ENCODE peak calls at places on chromosome 15, in six cellular contexts. One of them, this sample, is unnamed.

GRCh38 chr15:69491051-69491505 is 38.5 kb downstream of the RPLP1 start:
- DNase-seq in MCF 10A: no peak
- DNase-seq in AG10803: peak
- DNase-seq in CD4-positive, alpha-beta memory T cell: no peak
- DNase-seq in RWPE1: no peak
- DNase-seq in CD8-positive, alpha-beta memory T cell: no peak
- DNase-seq in this sample: peak

GRCh38 chr15:49145651-49146609 is 9.5 kb downstream of the COPS2 start:
- DNase-seq in CD8-positive, alpha-beta memory T cell: no peak
- DNase-seq in AG10803: peak
- DNase-seq in RWPE1: peak
- DNase-seq in MCF 10A: peak
- DNase-seq in CD4-positive, alpha-beta memory T cell: peak
- DNase-seq in this sample: peak

GRCh38 chr15:67253517-67254237 is 784 bp downstream of the AAGAB start:
- DNase-seq in RWPE1: peak
- DNase-seq in AG10803: peak
- DNase-seq in CD4-positive, alpha-beta memory T cell: no peak
- DNase-seq in MCF 10A: peak
- DNase-seq in CD8-positive, alpha-beta memory T cell: no peak
- DNase-seq in this sample: no peak

GRCh38 chr15:25846377-25846776 is 16.8 kb downstream of the ATP10A start:
- DNase-seq in AG10803: no peak
- DNase-seq in CD4-positive, alpha-beta memory T cell: peak
- DNase-seq in CD8-positive, alpha-beta memory T cell: no peak
- DNase-seq in MCF 10A: no peak
- DNase-seq in RWPE1: no peak
- DNase-seq in this sample: no peak

GRCh38 chr15:52067545-52067926 is 45.0 kb downstream of the BCL2L10 start:
- DNase-seq in AG10803: no peak
- DNase-seq in CD4-positive, alpha-beta memory T cell: no peak
- DNase-seq in CD8-positive, alpha-beta memory T cell: no peak
- DNase-seq in MCF 10A: no peak
- DNase-seq in RWPE1: no peak
- DNase-seq in this sample: no peak

GRCh38 chr15:88769161-88769971 is 33.9 kb upstream of the ACAN start:
- DNase-seq in CD4-positive, alpha-beta memory T cell: no peak
- DNase-seq in MCF 10A: no peak
- DNase-seq in AG10803: peak
- DNase-seq in RWPE1: no peak
- DNase-seq in CD8-positive, alpha-beta memory T cell: no peak
- DNase-seq in this sample: no peak

GRCh38 chr15:70236306-70237103 is 138.8 kb upstream of the TLE3 start:
- DNase-seq in MCF 10A: peak
- DNase-seq in CD4-positive, alpha-beta memory T cell: no peak
- DNase-seq in CD8-positive, alpha-beta memory T cell: no peak
- DNase-seq in RWPE1: peak
- DNase-seq in AG10803: peak
- DNase-seq in this sample: no peak

GRCh38 chr15:62782100-62782791 is 260.3 kb upstream of the TPM1 start:
- DNase-seq in CD8-positive, alpha-beta memory T cell: no peak
- DNase-seq in AG10803: peak
- DNase-seq in MCF 10A: peak
- DNase-seq in CD4-positive, alpha-beta memory T cell: no peak
- DNase-seq in RWPE1: peak
- DNase-seq in this sample: peak

GRCh38 chr15:88800026-88800425 is 3.2 kb upstream of the ACAN start:
- DNase-seq in CD4-positive, alpha-beta memory T cell: no peak
- DNase-seq in RWPE1: peak
- DNase-seq in CD8-positive, alpha-beta memory T cell: no peak
- DNase-seq in AG10803: peak
- DNase-seq in MCF 10A: peak
- DNase-seq in this sample: no peak

GRCh38 chr15:91491131-91491950 is 362.2 kb upstream of the SLCO3A1 start:
- DNase-seq in CD8-positive, alpha-beta memory T cell: peak
- DNase-seq in RWPE1: peak
- DNase-seq in AG10803: peak
- DNase-seq in CD4-positive, alpha-beta memory T cell: no peak
- DNase-seq in MCF 10A: peak
- DNase-seq in this sample: no peak

GRCh38 chr15:70935631-70936030 is 43.0 kb downstream of the LRRC49 start:
- DNase-seq in CD8-positive, alpha-beta memory T cell: no peak
- DNase-seq in CD4-positive, alpha-beta memory T cell: no peak
- DNase-seq in MCF 10A: no peak
- DNase-seq in RWPE1: no peak
- DNase-seq in AG10803: no peak
- DNase-seq in this sample: no peak

GRCh38 chr15:74893627-74894026 is 3.8 kb downstream of the MPI start:
- DNase-seq in MCF 10A: no peak
- DNase-seq in CD4-positive, alpha-beta memory T cell: peak
- DNase-seq in CD8-positive, alpha-beta memory T cell: no peak
- DNase-seq in RWPE1: no peak
- DNase-seq in AG10803: no peak
- DNase-seq in this sample: no peak

GRCh38 chr15:51303462-51303861 is 34.9 kb downstream of the CYP19A1 start:
- DNase-seq in AG10803: no peak
- DNase-seq in RWPE1: no peak
- DNase-seq in CD8-positive, alpha-beta memory T cell: no peak
- DNase-seq in MCF 10A: no peak
- DNase-seq in CD4-positive, alpha-beta memory T cell: no peak
- DNase-seq in this sample: no peak

GRCh38 chr15:84981711-84982300 is at the start of gene PDE8A:
- DNase-seq in RWPE1: peak
- DNase-seq in CD4-positive, alpha-beta memory T cell: peak
- DNase-seq in CD8-positive, alpha-beta memory T cell: peak
- DNase-seq in MCF 10A: peak
- DNase-seq in AG10803: peak
- DNase-seq in this sample: peak

GRCh38 chr15:54719325-54719724 is 477.4 kb downstream of the RSL24D1 start:
- DNase-seq in CD8-positive, alpha-beta memory T cell: no peak
- DNase-seq in MCF 10A: no peak
- DNase-seq in RWPE1: no peak
- DNase-seq in CD4-positive, alpha-beta memory T cell: no peak
- DNase-seq in AG10803: no peak
- DNase-seq in this sample: no peak

GRCh38 chr15:79243723-79244122 is 38.8 kb upstream of the ANKRD34C start:
- DNase-seq in AG10803: peak
- DNase-seq in CD4-positive, alpha-beta memory T cell: no peak
- DNase-seq in RWPE1: no peak
- DNase-seq in MCF 10A: no peak
- DNase-seq in CD8-positive, alpha-beta memory T cell: no peak
- DNase-seq in this sample: peak

GRCh38 chr15:78390823-78391222 is 47.2 kb upstream of the IREB2 start:
- DNase-seq in CD8-positive, alpha-beta memory T cell: no peak
- DNase-seq in CD4-positive, alpha-beta memory T cell: no peak
- DNase-seq in MCF 10A: no peak
- DNase-seq in AG10803: peak
- DNase-seq in RWPE1: no peak
- DNase-seq in this sample: no peak

GRCh38 chr15:31605467-31605931 is 278.9 kb downstream of the KLF13 start:
- DNase-seq in CD4-positive, alpha-beta memory T cell: no peak
- DNase-seq in CD8-positive, alpha-beta memory T cell: no peak
- DNase-seq in AG10803: peak
- DNase-seq in MCF 10A: peak
- DNase-seq in RWPE1: peak
- DNase-seq in this sample: no peak

GRCh38 chr15:87269566-87269965 is 987.0 kb downstream of the NTRK3 start:
- DNase-seq in RWPE1: peak
- DNase-seq in CD4-positive, alpha-beta memory T cell: no peak
- DNase-seq in MCF 10A: no peak
- DNase-seq in AG10803: peak
- DNase-seq in CD8-positive, alpha-beta memory T cell: no peak
- DNase-seq in this sample: no peak

GRCh38 chr15:77035584-77035983 is 35.3 kb downstream of the TSPAN3 start:
- DNase-seq in CD4-positive, alpha-beta memory T cell: no peak
- DNase-seq in AG10803: no peak
- DNase-seq in CD8-positive, alpha-beta memory T cell: no peak
- DNase-seq in RWPE1: no peak
- DNase-seq in MCF 10A: no peak
- DNase-seq in this sample: peak

GRCh38 chr15:84898761-84899160 is 14.3 kb downstream of the SLC28A1 start:
- DNase-seq in AG10803: no peak
- DNase-seq in CD8-positive, alpha-beta memory T cell: no peak
- DNase-seq in RWPE1: no peak
- DNase-seq in CD4-positive, alpha-beta memory T cell: no peak
- DNase-seq in MCF 10A: no peak
- DNase-seq in this sample: no peak

GRCh38 chr15:89462198-89462912 is 34.0 kb downstream of the RHCG start:
- DNase-seq in CD8-positive, alpha-beta memory T cell: no peak
- DNase-seq in MCF 10A: peak
- DNase-seq in RWPE1: no peak
- DNase-seq in CD4-positive, alpha-beta memory T cell: no peak
- DNase-seq in AG10803: peak
- DNase-seq in this sample: no peak

GRCh38 chr15:65085990-65086679 is 9.6 kb downstream of the KBTBD13 start:
- DNase-seq in CD8-positive, alpha-beta memory T cell: no peak
- DNase-seq in MCF 10A: peak
- DNase-seq in CD4-positive, alpha-beta memory T cell: no peak
- DNase-seq in AG10803: no peak
- DNase-seq in RWPE1: peak
- DNase-seq in this sample: no peak

GRCh38 chr15:49556437-49556836 is 64.2 kb downstream of the FAM227B start:
- DNase-seq in CD4-positive, alpha-beta memory T cell: no peak
- DNase-seq in MCF 10A: no peak
- DNase-seq in CD8-positive, alpha-beta memory T cell: no peak
- DNase-seq in AG10803: no peak
- DNase-seq in RWPE1: no peak
- DNase-seq in this sample: no peak

GRCh38 chr15:84914351-84914750 is 29.9 kb downstream of the SLC28A1 start:
- DNase-seq in MCF 10A: no peak
- DNase-seq in AG10803: no peak
- DNase-seq in CD4-positive, alpha-beta memory T cell: no peak
- DNase-seq in RWPE1: no peak
- DNase-seq in CD8-positive, alpha-beta memory T cell: no peak
- DNase-seq in this sample: no peak

GRCh38 chr15:69531302-69532027 is 78.8 kb downstream of the RPLP1 start:
- DNase-seq in CD8-positive, alpha-beta memory T cell: no peak
- DNase-seq in RWPE1: no peak
- DNase-seq in CD4-positive, alpha-beta memory T cell: no peak
- DNase-seq in AG10803: no peak
- DNase-seq in MCF 10A: no peak
- DNase-seq in this sample: peak

GRCh38 chr15:39468341-39468740 is 112.5 kb upstream of the THBS1 start:
- DNase-seq in CD8-positive, alpha-beta memory T cell: no peak
- DNase-seq in CD4-positive, alpha-beta memory T cell: no peak
- DNase-seq in MCF 10A: no peak
- DNase-seq in RWPE1: no peak
- DNase-seq in AG10803: no peak
- DNase-seq in this sample: no peak

GRCh38 chr15:51874751-51875644 is 45.5 kb downstream of the TMOD3 start:
- DNase-seq in CD8-positive, alpha-beta memory T cell: no peak
- DNase-seq in CD4-positive, alpha-beta memory T cell: no peak
- DNase-seq in AG10803: peak
- DNase-seq in MCF 10A: peak
- DNase-seq in RWPE1: peak
- DNase-seq in this sample: no peak

GRCh38 chr15:47806008-47806407 is 88.7 kb downstream of the SEMA6D start:
- DNase-seq in CD4-positive, alpha-beta memory T cell: no peak
- DNase-seq in RWPE1: no peak
- DNase-seq in MCF 10A: no peak
- DNase-seq in CD8-positive, alpha-beta memory T cell: no peak
- DNase-seq in AG10803: no peak
- DNase-seq in this sample: no peak

GRCh38 chr15:39417766-39418165 is 163.1 kb upstream of the THBS1 start:
- DNase-seq in MCF 10A: no peak
- DNase-seq in AG10803: peak
- DNase-seq in CD4-positive, alpha-beta memory T cell: no peak
- DNase-seq in CD8-positive, alpha-beta memory T cell: no peak
- DNase-seq in RWPE1: no peak
- DNase-seq in this sample: no peak

GRCh38 chr15:48292458-48292857 is 38.8 kb upstream of the DUT start:
- DNase-seq in RWPE1: no peak
- DNase-seq in MCF 10A: no peak
- DNase-seq in AG10803: no peak
- DNase-seq in CD4-positive, alpha-beta memory T cell: no peak
- DNase-seq in CD8-positive, alpha-beta memory T cell: no peak
- DNase-seq in this sample: no peak

GRCh38 chr15:75565062-75565970 is 13.8 kb downstream of the PTPN9 start:
- DNase-seq in RWPE1: no peak
- DNase-seq in MCF 10A: no peak
- DNase-seq in CD8-positive, alpha-beta memory T cell: no peak
- DNase-seq in CD4-positive, alpha-beta memory T cell: no peak
- DNase-seq in AG10803: peak
- DNase-seq in this sample: no peak

GRCh38 chr15:78204351-78205309 is 29.7 kb downstream of the ACSBG1 start:
- DNase-seq in CD8-positive, alpha-beta memory T cell: no peak
- DNase-seq in RWPE1: no peak
- DNase-seq in MCF 10A: no peak
- DNase-seq in CD4-positive, alpha-beta memory T cell: no peak
- DNase-seq in AG10803: peak
- DNase-seq in this sample: peak

GRCh38 chr15:77664428-77664827 is 31.7 kb upstream of the LINGO1 start:
- DNase-seq in MCF 10A: no peak
- DNase-seq in AG10803: no peak
- DNase-seq in CD8-positive, alpha-beta memory T cell: no peak
- DNase-seq in RWPE1: no peak
- DNase-seq in CD4-positive, alpha-beta memory T cell: no peak
- DNase-seq in this sample: no peak

GRCh38 chr15:28895146-28895545 is 9.4 kb downstream of the APBA2 start:
- DNase-seq in MCF 10A: no peak
- DNase-seq in AG10803: no peak
- DNase-seq in RWPE1: no peak
- DNase-seq in CD4-positive, alpha-beta memory T cell: no peak
- DNase-seq in CD8-positive, alpha-beta memory T cell: no peak
- DNase-seq in this sample: no peak

GRCh38 chr15:65306551-65306950 is 2.1 kb downstream of the RNU5B-1 start:
- DNase-seq in CD4-positive, alpha-beta memory T cell: no peak
- DNase-seq in AG10803: no peak
- DNase-seq in CD8-positive, alpha-beta memory T cell: no peak
- DNase-seq in RWPE1: no peak
- DNase-seq in MCF 10A: no peak
- DNase-seq in this sample: no peak

GRCh38 chr15:80325206-80325605 is 73.2 kb upstream of the CTXND1 start:
- DNase-seq in MCF 10A: no peak
- DNase-seq in RWPE1: no peak
- DNase-seq in CD8-positive, alpha-beta memory T cell: no peak
- DNase-seq in CD4-positive, alpha-beta memory T cell: no peak
- DNase-seq in AG10803: no peak
- DNase-seq in this sample: no peak